ENCODE peak calls at places on chromosome X, in five cellular contexts. D, T, N, F and W are unnamed samples.

GRCh38 chrX:85590638-85591037 is 211.2 kb upstream of the POF1B start:
- DNase-seq in D (no peak), T (no peak), N (no peak), F (no peak), W (no peak)

GRCh38 chrX:65866146-65866545 is 173.7 kb downstream of the VSIG4 start:
- DNase-seq in D (no peak), T (no peak), N (no peak), F (no peak), W (no peak)

GRCh38 chrX:63919081-63919480 is 134.1 kb upstream of the ARHGEF9 start:
- DNase-seq in D (no peak), T (no peak), N (no peak), F (no peak), W (no peak)

GRCh38 chrX:10165580-10166247 is 8.9 kb downstream of the CLCN4 start:
- DNase-seq in D (no peak), T (no peak), N (no peak), F (no peak), W (no peak)

GRCh38 chrX:46792826-46793195 is 33.9 kb upstream of the SLC9A7 start:
- DNase-seq in D (no peak), T (no peak), N (no peak), F (no peak), W (no peak)

GRCh38 chrX:50081282-50081955 is 119.4 kb downstream of the AKAP4 start:
- DNase-seq in D (peak), T (peak), N (peak), F (peak), W (peak)

GRCh38 chrX:76202471-76202870 is 29.6 kb downstream of the PBDC1 start:
- DNase-seq in D (no peak), T (no peak), N (no peak), F (no peak), W (no peak)

GRCh38 chrX:499870-500364 is 113.2 kb upstream of the PPP2R3B start:
- DNase-seq in D (no peak), T (no peak), N (peak), F (no peak), W (peak)

GRCh38 chrX:28498658-28499057 is 88.6 kb upstream of the IL1RAPL1 start:
- DNase-seq in D (no peak), T (no peak), N (no peak), F (no peak), W (no peak)

GRCh38 chrX:97334850-97335249 is 451.1 kb downstream of the RPA4 start:
- DNase-seq in D (no peak), T (no peak), N (no peak), F (no peak), W (no peak)

GRCh38 chrX:17687648-17688047 is 49.6 kb upstream of the SCML1 start:
- DNase-seq in D (no peak), T (no peak), N (no peak), F (no peak), W (no peak)

GRCh38 chrX:13223868-13224555 is 95.8 kb downstream of the ATXN3L start:
- DNase-seq in D (no peak), T (no peak), N (no peak), F (no peak), W (no peak)

GRCh38 chrX:104316739-104317138 is 62.0 kb upstream of the ESX1 start:
- DNase-seq in D (no peak), T (no peak), N (no peak), F (no peak), W (no peak)

GRCh38 chrX:104315555-104315954 is 60.8 kb upstream of the ESX1 start:
- DNase-seq in D (no peak), T (no peak), N (no peak), F (no peak), W (no peak)

GRCh38 chrX:104318330-104319009 is 63.7 kb upstream of the ESX1 start:
- DNase-seq in D (no peak), T (no peak), N (no peak), F (no peak), W (no peak)

GRCh38 chrX:104324461-104324860 is 69.7 kb upstream of the ESX1 start:
- DNase-seq in D (no peak), T (no peak), N (no peak), F (no peak), W (no peak)

DNA sequence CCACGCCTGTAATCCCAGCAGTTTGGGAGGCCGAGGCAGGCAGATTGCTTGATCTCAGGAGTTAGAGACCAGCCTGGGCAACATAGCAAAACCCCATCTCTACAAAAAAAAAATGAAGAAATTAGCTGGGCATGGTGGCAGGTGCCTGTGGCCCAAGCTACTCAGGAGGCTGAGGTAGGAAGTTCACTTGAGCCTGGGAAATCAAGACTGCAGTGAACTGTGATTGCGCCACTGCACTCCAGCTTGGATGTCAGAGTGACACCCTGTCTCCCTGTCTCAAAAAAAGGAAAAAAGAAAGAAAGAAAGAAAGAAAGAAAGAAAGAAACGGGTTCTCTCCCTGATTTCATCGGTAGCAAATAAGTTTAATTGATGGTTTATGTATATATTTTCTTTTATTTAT is 64.6 kb upstream of the ESX1 start:
- DNase-seq in D (no peak), T (no peak), N (no peak), F (no peak), W (no peak)
- TF ChIP-seq CTCF in D (no peak), T (no peak), N (no peak), F (no peak), W (no peak)

GRCh38 chrX:128781506-128781905 is 729.3 kb upstream of the ACTRT1 start:
- DNase-seq in D (no peak), T (peak), N (no peak), F (peak), W (peak)
- TF ChIP-seq CTCF in D (no peak), T (no peak), N (no peak), F (peak), W (peak)

GRCh38 chrX:120514236-120514635 is 45.1 kb upstream of the LAMP2 start:
- DNase-seq in D (no peak), T (no peak), N (no peak), F (peak), W (no peak)
- TF ChIP-seq CTCF in D (no peak), T (peak), N (peak), F (no peak), W (no peak)

GRCh38 chrX:137171626-137172025 is 137.8 kb upstream of the GPR101 start:
- DNase-seq in D (no peak), T (no peak), N (no peak), F (no peak), W (no peak)

GRCh38 chrX:137164329-137164728 is 130.5 kb upstream of the GPR101 start:
- DNase-seq in D (no peak), T (no peak), N (no peak), F (no peak), W (no peak)

DNA sequence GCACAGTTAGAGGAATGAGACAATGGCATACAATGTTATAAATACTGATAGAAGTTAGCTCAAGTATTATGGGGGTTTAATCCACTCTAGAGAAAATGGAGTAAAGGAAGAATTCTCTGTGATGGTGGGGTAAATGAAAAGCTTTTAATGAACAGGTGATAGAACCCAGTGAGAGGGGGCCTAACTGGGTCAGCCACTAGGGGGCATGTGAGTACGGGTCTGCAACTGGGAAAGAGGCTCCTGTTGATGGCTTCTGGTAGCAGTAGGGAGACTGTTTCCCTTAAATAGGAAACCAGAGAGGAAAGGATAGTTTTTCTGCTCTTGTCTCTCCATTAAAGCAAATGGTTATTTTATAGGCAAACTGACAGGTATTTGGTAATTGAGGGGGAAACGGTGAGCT is 132.8 kb upstream of the GPR101 start:
- DNase-seq in D (no peak), T (peak), N (no peak), F (peak), W (peak)
- TF ChIP-seq CTCF in D (no peak), T (no peak), N (peak), F (peak), W (peak)

DNA sequence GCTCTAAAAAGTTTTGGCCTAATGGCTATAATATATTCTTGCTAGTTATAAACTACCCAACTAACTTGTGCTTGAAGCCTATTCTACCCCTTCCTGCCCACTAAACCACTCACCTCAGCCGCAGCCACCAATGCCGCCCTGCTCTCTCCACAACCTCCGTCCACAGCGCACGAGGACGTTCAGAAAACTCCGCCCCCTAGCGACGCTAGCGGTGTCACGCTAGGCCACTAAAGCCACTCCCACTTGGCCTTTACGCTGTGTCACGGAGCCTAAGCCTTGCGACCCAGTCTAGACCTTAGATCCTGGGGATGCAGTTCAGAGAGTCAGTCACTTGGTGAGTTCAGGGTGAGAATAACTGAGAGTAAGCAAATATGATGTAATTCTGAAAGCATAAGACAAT is at the start of gene TEX11:
- DNase-seq in D (no peak), T (no peak), N (no peak), F (no peak), W (no peak)
- TF ChIP-seq CTCF in D (no peak), T (no peak), N (no peak), F (no peak), W (no peak)

DNA sequence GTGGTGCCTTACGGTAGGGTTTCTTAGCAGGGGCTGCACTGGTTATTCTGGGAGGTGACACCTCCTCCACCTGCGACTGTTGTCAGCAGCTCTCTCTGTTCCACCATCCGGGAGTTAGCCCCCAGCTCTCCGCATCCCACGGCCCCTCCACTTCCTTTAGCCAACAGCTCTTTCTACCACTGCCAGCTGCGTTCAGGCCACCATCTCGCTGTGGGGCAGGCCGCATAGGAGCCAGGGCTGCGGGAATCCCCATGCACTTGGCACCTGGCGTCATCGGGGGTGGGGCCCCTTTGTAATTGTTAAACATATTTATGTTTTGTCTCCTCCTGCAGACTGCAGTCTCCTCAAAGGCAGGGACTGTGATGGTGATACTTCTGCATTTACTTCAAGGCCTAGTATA is 480.2 kb downstream of the SMARCA1 start:
- DNase-seq in D (no peak), T (no peak), N (no peak), F (no peak), W (no peak)
- TF ChIP-seq CTCF in D (no peak), T (no peak), N (no peak), F (no peak), W (no peak)

DNA sequence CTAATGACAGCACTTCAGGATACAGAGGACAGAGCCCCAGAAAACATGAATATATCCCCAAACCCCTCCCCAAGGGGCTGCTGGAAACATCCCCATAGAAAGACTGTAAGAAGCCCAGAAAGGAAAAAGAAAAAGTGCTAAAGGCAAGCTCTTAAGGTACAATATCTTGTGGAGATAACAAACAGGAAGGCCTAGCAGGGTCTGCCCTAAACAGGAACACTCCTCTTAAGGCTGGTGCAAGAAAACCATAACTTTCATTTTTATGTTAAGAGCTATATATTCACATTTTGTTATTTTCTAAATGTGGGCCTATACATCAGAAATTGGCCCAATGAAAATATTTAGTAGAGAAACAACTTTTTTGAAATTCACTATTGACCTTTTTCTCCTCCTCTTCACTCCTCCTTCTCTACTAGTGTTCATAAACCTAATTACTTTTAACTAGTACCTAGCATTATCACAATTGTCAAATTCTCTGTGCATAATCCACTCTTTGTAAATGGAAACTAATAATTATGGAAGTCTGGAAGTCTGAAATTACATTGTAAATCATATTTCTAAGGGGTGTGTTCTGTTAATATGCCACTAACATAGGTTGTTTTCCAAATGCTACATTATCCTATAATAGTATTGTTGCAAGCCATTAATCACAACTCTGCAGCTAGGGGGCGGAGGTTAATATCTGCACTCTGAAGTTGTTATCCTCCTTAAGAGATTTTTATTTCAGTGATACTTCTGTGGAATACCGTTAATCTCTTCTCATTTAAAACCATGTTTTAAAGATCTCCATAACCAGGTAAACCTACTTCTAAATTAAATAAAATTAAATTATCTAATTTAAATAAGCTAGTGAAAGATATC is 59.8 kb downstream of the CASK start:
- DNase-seq in D (no peak), T (no peak), N (no peak), F (no peak), W (no peak)
- TF ChIP-seq CTCF in D (no peak), T (no peak), N (no peak), F (no peak), W (no peak)